ENCODE peak calls at places on chromosomes 3 and 15, in nine cellular contexts. L is breast epithelium, U is esophagus squamous epithelium, A is AG10803, I is thyroid gland, Q is cardiac muscle cell, W is GM23338, M is K562, S is astrocyte of the cerebellum. P is an unnamed sample.

GRCh38 chr3:124701687-124702086 is 28.6 kb upstream of the UMPS start:
- DNase-seq in M (no peak), U (no peak), Q (peak; percentile 36), L (no peak), S (peak; percentile 63), I (no peak), W (no peak), A (peak; percentile 36), P (peak; percentile 55)

GRCh38 chr3:69379661-69380060 is 6.2 kb downstream of the FRMD4B start:
- DNase-seq in I (no peak), W (no peak), A (no peak), M (no peak), L (no peak), U (no peak), Q (no peak), S (no peak), P (no peak)

GRCh38 chr3:67605377-67605776 is 49.0 kb downstream of the SUCLG2 start:
- DNase-seq in U (no peak), Q (peak; percentile 74), L (no peak), A (peak; percentile 78), I (no peak), M (no peak), S (peak; percentile 62), W (peak; percentile 30), P (peak; percentile 81)

GRCh38 chr15:36371509-36371908 is 207.9 kb upstream of the CDIN1 start:
- DNase-seq in W (no peak), A (no peak), M (no peak), Q (peak; percentile 5), S (no peak), L (no peak), U (no peak), I (no peak), P (peak; percentile 66)

GRCh38 chr3:2206536-2206935 is 107.9 kb downstream of the CNTN4 start:
- DNase-seq in I (no peak), S (no peak), Q (no peak), A (no peak), W (no peak), L (no peak), U (no peak), M (no peak), P (no peak)

GRCh38 chr15:92907880-92908279 is 7.8 kb downstream of the CHD2 start:
- DNase-seq in U (no peak), W (no peak), A (peak; percentile 88), Q (peak; percentile 88), S (no peak), L (no peak), M (no peak), I (peak; percentile 48), P (peak; percentile 92)

GRCh38 chr3:72950372-72950771 is 46.2 kb upstream of the PPP4R2 start:
- DNase-seq in Q (no peak), S (no peak), W (no peak), L (no peak), I (peak; percentile 68), U (no peak), A (no peak), M (no peak), P (no peak)

GRCh38 chr15:85397151-85397550 is 16.7 kb downstream of the AKAP13 start:
- DNase-seq in W (no peak), S (no peak), I (no peak), U (no peak), M (no peak), A (no peak), L (no peak), Q (no peak), P (no peak)

GRCh38 chr15:80183886-80184285 is 31.1 kb downstream of the FAH start:
- DNase-seq in I (no peak), Q (no peak), M (no peak), L (no peak), S (no peak), W (peak; percentile 38), U (no peak), A (no peak), P (no peak)

GRCh38 chr3:112365636-112366035 is 32.7 kb downstream of the CD200 start:
- DNase-seq in U (no peak), I (no peak), W (no peak), M (no peak), Q (peak; percentile 31), L (no peak), S (no peak), A (no peak), P (no peak)

GRCh38 chr15:40314723-40315276 is 7.1 kb upstream of the PLCB2 start:
- DNase-seq in Q (peak; percentile 58), I (no peak), S (no peak), U (no peak), L (no peak), W (no peak), A (peak; percentile 83), M (no peak), P (peak; percentile 49)

GRCh38 chr15:38660726-38661125 is 96.1 kb upstream of the RASGRP1 start:
- DNase-seq in U (no peak), Q (no peak), M (no peak), W (no peak), S (no peak), L (no peak), A (no peak), I (no peak), P (peak; percentile 11)

GRCh38 chr3:123807820-123808219 is 76.3 kb downstream of the MYLK start:
- DNase-seq in L (no peak), M (no peak), W (no peak), U (no peak), I (no peak), A (no peak), Q (peak; percentile 66), S (no peak), P (no peak)

GRCh38 chr15:100628746-100629145 is 26.4 kb downstream of the ASB7 start:
- DNase-seq in I (no peak), A (peak; percentile 94), Q (peak; percentile 77), S (no peak), M (no peak), W (no peak), L (no peak), U (no peak), P (peak; percentile 14)

GRCh38 chr3:55624238-55624637 is 137.1 kb upstream of the WNT5A start:
- DNase-seq in I (no peak), S (no peak), W (no peak), L (no peak), Q (no peak), A (peak; percentile 43), M (no peak), U (no peak), P (peak; percentile 30)

GRCh38 chr3:136008732-136009456 is 43.4 kb downstream of the PPP2R3A start:
- DNase-seq in S (no peak), W (peak; percentile 26), M (no peak), L (no peak), A (no peak), Q (no peak), U (no peak), I (no peak), P (peak; percentile 33)

DNA sequence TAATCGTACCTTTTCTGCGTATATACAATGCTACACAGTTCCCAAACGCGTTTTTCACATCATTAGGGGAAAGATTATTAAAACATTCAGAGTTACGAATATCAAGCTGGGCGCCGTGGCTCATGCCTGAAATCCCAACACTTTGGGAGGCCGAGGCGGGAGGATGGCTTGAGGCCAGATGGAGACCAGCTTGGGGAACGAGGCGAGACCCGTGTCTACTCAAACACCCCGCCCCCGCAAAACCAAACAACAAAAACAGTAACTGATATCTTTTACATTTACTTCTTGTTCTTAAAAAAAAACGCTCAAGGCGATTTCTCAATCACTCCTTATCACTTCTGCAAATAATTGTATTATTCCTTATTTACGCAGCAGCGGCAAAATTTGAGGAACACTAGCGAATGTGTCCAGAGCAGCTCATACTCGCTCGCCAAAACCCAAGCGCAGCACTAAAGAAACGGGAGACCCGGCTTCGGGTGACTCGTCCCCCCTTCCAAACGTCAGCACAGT is 1.2 kb downstream of the ZBTB11 start:
- DNase-seq in S (no peak), W (no peak), M (no peak), I (peak; percentile 20), Q (no peak), U (no peak), A (no peak), L (no peak), P (no peak)
- H3K4me3 ChIP-seq in S (peak overlapping the region; percentile 100), W (peak overlapping the region; percentile 81), M (peak overlapping the region; percentile 79), I (peak overlapping the region; percentile 81), Q (peak overlapping the region; percentile 80), U (peak overlapping the region; percentile 92), A (peak overlapping the region; percentile 95), L (peak overlapping the region; percentile 99), P (peak overlapping the region; percentile 79)

GRCh38 chr3:168511428-168512014 is 415.8 kb upstream of the GOLIM4 start:
- DNase-seq in I (no peak), W (peak; percentile 44), A (peak; percentile 2), S (no peak), M (no peak), Q (peak; percentile 27), L (no peak), U (no peak), P (peak; percentile 4)
- TF ChIP-seq CTCF in I (no peak), W (peak; percentile 72), A (peak; percentile 64), S (peak; percentile 64), M (no peak), Q (peak; percentile 55), L (no peak), U (no peak), P (peak; percentile 62)

GRCh38 chr3:49461443-49462171 is 8.5 kb upstream of the DAG1 start:
- DNase-seq in M (peak; percentile 3), U (no peak), Q (peak; percentile 50), A (no peak), W (peak; percentile 88), S (no peak), L (peak; percentile 62), I (peak; percentile 42), P (no peak)
- H3K4me3 ChIP-seq in M (no peak overlapping the region), U (no peak overlapping the region), Q (no peak overlapping the region), A (no peak overlapping the region), W (peak overlapping the region; percentile 29), S (no peak overlapping the region), L (no peak overlapping the region), I (no peak overlapping the region), P (no peak overlapping the region)

GRCh38 chr3:31409389-31409788 is 123.3 kb upstream of the STT3B start:
- DNase-seq in L (no peak), W (no peak), I (no peak), S (no peak), Q (no peak), U (no peak), A (no peak), M (no peak), P (no peak)

GRCh38 chr3:31407665-31408064 is 125.1 kb upstream of the STT3B start:
- DNase-seq in W (no peak), L (no peak), I (no peak), S (peak; percentile 51), A (peak; percentile 55), Q (no peak), M (no peak), U (no peak), P (peak; percentile 6)

GRCh38 chr3:31410411-31410810 is 122.3 kb upstream of the STT3B start:
- DNase-seq in I (no peak), M (no peak), U (no peak), W (no peak), S (no peak), A (no peak), L (no peak), Q (no peak), P (no peak)

GRCh38 chr3:31409866-31410265 is 122.9 kb upstream of the STT3B start:
- DNase-seq in W (no peak), U (no peak), L (no peak), S (no peak), M (no peak), A (no peak), Q (no peak), I (no peak), P (no peak)

DNA sequence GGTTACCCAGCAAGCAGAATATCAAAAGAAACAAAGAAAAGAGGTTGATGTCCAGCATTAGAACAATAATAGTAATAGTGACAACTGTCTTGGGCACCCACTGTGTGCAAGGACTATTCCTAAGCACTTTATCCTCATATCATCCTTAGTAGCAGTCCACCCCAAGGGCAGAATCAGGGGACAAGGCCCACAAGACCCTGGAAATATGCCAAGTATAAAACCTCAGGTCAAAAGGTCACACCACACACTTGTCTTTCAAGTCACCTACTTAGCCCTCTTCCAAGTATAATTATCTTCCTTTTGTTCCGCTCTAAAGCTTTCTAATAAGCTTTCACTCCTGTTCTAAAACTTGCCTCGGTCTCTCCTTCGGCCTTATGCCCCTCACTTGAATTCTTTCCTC is 124.0 kb upstream of the STT3B start:
- DNase-seq in L (no peak), U (no peak), W (no peak), A (no peak), S (no peak), Q (no peak), I (no peak), M (no peak), P (no peak)
- TF ChIP-seq CTCF in L (no peak), U (no peak), W (no peak), A (no peak), S (no peak), Q (no peak), I (no peak), M (no peak), P (no peak)

P was measured in fibroblast of mammary gland.